ENCODE peak calls at places on chromosomes 7 and 10, in four cellular contexts. C, H, Y and S are unnamed samples.

GRCh38 chr10:117543245-117543998 is 876 bp downstream of the EMX2 start:
- DNase-seq in Y (peak; percentile 57), C (no peak), H (no peak), S (no peak)

GRCh38 chr10:36236931-36237330 is 594.8 kb upstream of the FZD8 start:
- DNase-seq in C (no peak), H (no peak), Y (no peak), S (no peak)

GRCh38 chr10:69446650-69447151 is 4.6 kb upstream of the TSPAN15 start:
- DNase-seq in Y (no peak), C (no peak), H (no peak), S (no peak)

GRCh38 chr10:22803201-22803895 is 89.0 kb upstream of the PIP4K2A start:
- DNase-seq in H (no peak), C (no peak), Y (no peak), S (no peak)

GRCh38 chr10:8510471-8510870 is 456.0 kb downstream of the GATA3 start:
- DNase-seq in C (no peak), H (no peak), Y (no peak), S (no peak)

GRCh38 chr7:133139350-133139749 is 57.5 kb upstream of the CHCHD3 start:
- DNase-seq in Y (no peak), C (no peak), H (peak; percentile 28), S (no peak)

GRCh38 chr10:63553031-63553430 is 31.8 kb downstream of the REEP3 start:
- DNase-seq in Y (no peak), H (no peak), C (no peak), S (no peak)

GRCh38 chr7:106022193-106022821 is 59.2 kb downstream of the CDHR3 start:
- DNase-seq in C (no peak), H (no peak), Y (no peak), S (no peak)

GRCh38 chr7:66204822-66205735 is at the start of gene TPST1:
- DNase-seq in C (peak; percentile 87), H (peak; percentile 99), Y (peak; percentile 92), S (peak; percentile 90)

GRCh38 chr7:135690566-135690965 is 28.3 kb downstream of the STMP1 start:
- DNase-seq in C (no peak), Y (no peak), H (no peak), S (no peak)

DNA sequence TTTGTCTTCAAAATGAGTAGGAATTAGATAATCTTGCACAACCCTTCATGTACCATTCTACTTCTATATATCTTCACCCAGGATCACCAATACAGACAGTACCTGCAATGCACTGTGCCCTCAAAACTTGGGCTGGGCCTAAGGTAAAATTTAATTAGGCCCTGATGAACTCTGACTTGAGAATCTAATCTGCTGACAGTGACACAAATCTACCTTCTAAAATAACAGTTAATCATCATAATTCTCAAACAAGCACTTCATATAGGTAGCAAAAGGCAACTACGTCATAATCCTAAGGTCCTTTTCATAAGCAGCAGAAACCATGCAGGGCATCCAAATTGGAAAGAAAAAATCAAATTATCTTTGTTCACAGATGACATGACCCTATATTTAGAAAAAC is 4.1 kb downstream of the ZNF25 start:
- DNase-seq in Y (no peak), H (no peak), C (no peak), S (no peak)
- H3K9me3 ChIP-seq in Y (no peaks in the 10 kb centered on the region), H (no peaks in the 10 kb centered on the region), C (no peaks in the 10 kb centered on the region), S (no peaks in the 10 kb centered on the region)

GRCh38 chr10:14859043-14859442 is 19.6 kb upstream of the SUV39H2 start:
- DNase-seq in Y (no peak), C (no peak), H (no peak), S (no peak)
- H3K9me3 ChIP-seq in Y (no peaks in the 10 kb centered on the region), C (no peaks in the 10 kb centered on the region), H (no peaks in the 10 kb centered on the region), S (no peaks in the 10 kb centered on the region)

GRCh38 chr10:37682617-37683016 is 174.8 kb downstream of the ZNF248 start:
- DNase-seq in Y (no peak), C (no peak), H (no peak), S (no peak)

GRCh38 chr10:37681617-37681999 is 175.8 kb downstream of the ZNF248 start:
- DNase-seq in C (no peak), H (no peak), Y (no peak), S (no peak)

GRCh38 chr10:37680243-37680683 is 177.1 kb downstream of the ZNF248 start:
- DNase-seq in Y (no peak), H (peak; percentile 30), C (no peak), S (no peak)

GRCh38 chr10:37680716-37681616 is 176.4 kb downstream of the ZNF248 start:
- DNase-seq in C (no peak), Y (no peak), H (no peak), S (peak; percentile 39)

DNA sequence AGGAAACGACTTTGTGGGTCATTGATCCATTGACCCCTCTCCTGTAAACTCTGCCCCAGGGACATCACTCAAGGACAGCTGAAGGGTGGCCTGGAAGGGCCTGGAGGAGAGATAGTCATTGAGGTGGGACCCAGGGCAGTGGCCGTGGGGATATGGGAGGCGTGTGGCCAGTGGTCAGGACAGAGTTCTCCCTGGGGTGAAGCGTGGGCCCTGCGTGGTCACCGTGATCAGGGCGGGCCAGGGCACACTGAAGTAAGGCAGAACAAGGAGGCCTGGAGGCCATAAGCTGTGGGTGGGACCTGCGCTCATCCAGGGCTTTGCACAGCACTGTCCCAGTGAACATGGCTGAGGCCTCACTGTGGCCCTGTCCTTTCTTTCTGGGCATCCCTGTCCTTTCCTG is 177.9 kb downstream of the ZNF248 start:
- DNase-seq in Y (no peak), C (no peak), H (no peak), S (no peak)
- H3K9me3 ChIP-seq in Y (no peaks in the 10 kb centered on the region), C (no peaks in the 10 kb centered on the region), H (no peaks in the 10 kb centered on the region), S (no peaks in the 10 kb centered on the region)

DNA sequence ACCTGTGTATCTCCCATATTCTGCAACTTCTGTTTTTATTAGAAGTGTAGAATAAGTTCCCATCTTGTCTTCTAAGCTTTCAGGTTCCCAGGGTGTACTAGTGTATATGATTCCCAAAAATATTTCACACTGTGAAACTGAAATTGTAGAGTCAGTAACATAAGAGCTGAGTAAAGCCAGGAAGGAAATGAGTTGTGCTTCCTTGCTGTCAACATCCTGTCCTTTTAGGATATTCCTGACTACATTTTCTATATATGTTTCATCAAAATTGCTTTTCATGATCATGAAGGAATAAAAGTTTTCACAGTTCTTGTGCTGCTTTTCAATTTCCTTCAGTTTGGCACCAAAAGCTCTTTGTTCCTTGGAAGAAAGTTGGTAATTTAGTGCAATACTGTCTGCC is 15.2 kb downstream of the SAMD9L start:
- DNase-seq in H (no peak), Y (no peak), C (no peak), S (no peak)
- H3K9me3 ChIP-seq in H (no peaks in the 10 kb centered on the region), Y (no peaks in the 10 kb centered on the region), C (peaks cover 73% of the 10 kb centered on the region), S (no peaks in the 10 kb centered on the region)

DNA sequence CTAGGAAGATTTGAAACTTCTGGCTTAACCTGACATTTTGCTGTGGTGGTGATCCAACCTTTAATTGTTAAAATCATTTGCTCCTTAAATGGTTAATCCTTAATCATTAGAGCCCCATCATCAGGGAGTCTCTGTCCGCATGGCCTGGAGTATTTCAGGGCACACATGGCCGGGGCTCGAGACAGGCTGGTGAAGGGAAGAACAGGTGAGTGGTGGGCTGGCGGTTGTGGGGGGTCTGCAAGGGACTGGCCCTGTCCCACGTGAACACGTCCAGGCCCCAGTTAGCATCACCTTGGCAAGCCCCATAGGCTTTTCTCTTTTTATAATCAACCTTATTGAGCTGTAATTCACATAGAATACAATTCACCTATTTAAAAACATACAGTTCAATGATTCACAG is 109.5 kb downstream of the DNAJB6 start:
- DNase-seq in Y (peak; percentile 4), C (peak; percentile 36), H (no peak), S (no peak)
- H3K9me3 ChIP-seq in Y (no peaks in the 10 kb centered on the region), C (no peaks in the 10 kb centered on the region), H (no peaks in the 10 kb centered on the region), S (no peaks in the 10 kb centered on the region)

GRCh38 chr10:131016556-131016955 is 295.0 kb downstream of the TCERG1L start:
- DNase-seq in C (no peak), Y (no peak), H (no peak), S (no peak)
- H3K9me3 ChIP-seq in C (no peaks in the 10 kb centered on the region), Y (no peaks in the 10 kb centered on the region), H (no peaks in the 10 kb centered on the region), S (no peaks in the 10 kb centered on the region)